ENCODE peak calls at places on chromosome 1, in four cellular contexts. R is K562, N is HepG2, Z is GM12878. K is an unnamed sample.

GRCh38 chr1:166544036-166544435 is 295.2 kb upstream of the POGK start:
- DNase-seq in R (no peak), Z (no peak), N (no peak), K (no peak)

GRCh38 chr1:205581321-205581980 is 50.4 kb downstream of the ELK4 start:
- DNase-seq in N (no peak), Z (no peak), R (no peak), K (peak)

GRCh38 chr1:159925713-159926066 is 383 bp upstream of the TAGLN2 start:
- DNase-seq in R (peak), Z (no peak), N (no peak), K (no peak)

GRCh38 chr1:209805875-209806760 is at the start of gene IRF6:
- DNase-seq in Z (no peak), R (peak), N (no peak), K (peak)

GRCh38 chr1:231934797-231935196 is 308.2 kb downstream of the DISC1 start:
- DNase-seq in Z (no peak), N (peak), R (no peak), K (no peak)

GRCh38 chr1:180527270-180527669 is 24.9 kb upstream of the ACBD6 start:
- DNase-seq in Z (no peak), R (peak), N (peak), K (no peak)

GRCh38 chr1:9589144-9589718 is 520 bp downstream of the TMEM201 start:
- DNase-seq in Z (no peak), R (no peak), N (no peak), K (no peak)

GRCh38 chr1:31372961-31373896 is at the start of gene FABP3:
- DNase-seq in R (peak), N (peak), Z (no peak), K (peak)

GRCh38 chr1:42223036-42223435 is 58.5 kb upstream of the GUCA2A start:
- DNase-seq in N (no peak), Z (no peak), R (no peak), K (no peak)

GRCh38 chr1:205577874-205578658 is 53.7 kb downstream of the ELK4 start:
- DNase-seq in Z (no peak), R (no peak), N (no peak), K (no peak)

GRCh38 chr1:37282763-37283162 is 191.6 kb upstream of the ZC3H12A start:
- DNase-seq in R (no peak), Z (no peak), N (no peak), K (no peak)

GRCh38 chr1:21239181-21239580 is 51.1 kb downstream of the ECE1 start:
- DNase-seq in R (no peak), Z (no peak), N (no peak), K (no peak)

GRCh38 chr1:159752135-159752580 is 28.6 kb upstream of the DUSP23 start:
- DNase-seq in R (no peak), Z (no peak), N (peak), K (no peak)

GRCh38 chr1:20348326-20348910 is 57.7 kb downstream of the VWA5B1 start:
- DNase-seq in N (no peak), R (no peak), Z (no peak), K (no peak)

GRCh38 chr1:208475951-208476824 is 232.0 kb upstream of the PLXNA2 start:
- DNase-seq in Z (no peak), N (peak), R (no peak), K (peak)

GRCh38 chr1:190949932-190950331 is 472.3 kb upstream of the BRINP3 start:
- DNase-seq in Z (no peak), R (no peak), N (peak), K (no peak)

GRCh38 chr1:69258842-69259241 is 308.9 kb upstream of the LRRC7 start:
- DNase-seq in R (no peak), N (no peak), Z (no peak), K (no peak)

GRCh38 chr1:153533689-153534201 is 2.0 kb downstream of the S100A6 start:
- DNase-seq in Z (no peak), R (peak), N (peak), K (no peak)

GRCh38 chr1:41537257-41537656 is 52.8 kb upstream of the EDN2 start:
- DNase-seq in Z (no peak), R (no peak), N (no peak), K (no peak)

GRCh38 chr1:183896466-183897026 is 91.6 kb downstream of the RGL1 start:
- DNase-seq in N (no peak), R (no peak), Z (no peak), K (no peak)

GRCh38 chr1:219155140-219155539 is 18.5 kb upstream of the LYPLAL1 start:
- DNase-seq in N (no peak), R (peak), Z (no peak), K (no peak)

GRCh38 chr1:55987491-55988255 is 591.7 kb downstream of the PLPP3 start:
- DNase-seq in N (no peak), R (no peak), Z (no peak), K (no peak)

GRCh38 chr1:26020941-26021646 is 481 bp upstream of the EXTL1 start:
- DNase-seq in R (no peak), Z (no peak), N (no peak), K (no peak)

GRCh38 chr1:36400825-36401601 is 3.3 kb upstream of the LSM10 start:
- DNase-seq in R (peak), Z (no peak), N (peak), K (peak)

GRCh38 chr1:2966940-2967725 is 54.1 kb upstream of the ACTRT2 start:
- DNase-seq in Z (no peak), R (no peak), N (no peak), K (no peak)

GRCh38 chr1:178540646-178541045 is 27.7 kb downstream of the TEX35 start:
- DNase-seq in R (no peak), Z (no peak), N (no peak), K (no peak)

GRCh38 chr1:113391643-113392271 is 1.4 kb downstream of the MAGI3 start:
- DNase-seq in N (peak), Z (no peak), R (no peak), K (no peak)

GRCh38 chr1:160373696-160374095 is 6.8 kb downstream of the NHLH1 start:
- DNase-seq in R (no peak), N (no peak), Z (no peak), K (no peak)

GRCh38 chr1:10103193-10103592 is 70.4 kb downstream of the UBE4B start:
- DNase-seq in R (no peak), N (no peak), Z (no peak), K (no peak)

GRCh38 chr1:212684511-212685090 is 15.0 kb downstream of the BATF3 start:
- DNase-seq in N (no peak), R (no peak), Z (no peak), K (no peak)

GRCh38 chr1:174726167-174726879 is 273.4 kb upstream of the CACYBP start:
- DNase-seq in R (no peak), Z (no peak), N (peak), K (no peak)

GRCh38 chr1:162087574-162087973 is 18.1 kb downstream of the NOS1AP start:
- DNase-seq in N (no peak), R (no peak), Z (no peak), K (no peak)

GRCh38 chr1:107196973-107197562 is 56.2 kb downstream of the NTNG1 start:
- DNase-seq in Z (peak), R (peak), N (peak), K (peak)

GRCh38 chr1:107202007-107202406 is 61.2 kb downstream of the NTNG1 start:
- DNase-seq in Z (no peak), N (no peak), R (no peak), K (no peak)

GRCh38 chr1:107195476-107195875 is 54.6 kb downstream of the NTNG1 start:
- DNase-seq in R (no peak), Z (no peak), N (no peak), K (peak)

DNA sequence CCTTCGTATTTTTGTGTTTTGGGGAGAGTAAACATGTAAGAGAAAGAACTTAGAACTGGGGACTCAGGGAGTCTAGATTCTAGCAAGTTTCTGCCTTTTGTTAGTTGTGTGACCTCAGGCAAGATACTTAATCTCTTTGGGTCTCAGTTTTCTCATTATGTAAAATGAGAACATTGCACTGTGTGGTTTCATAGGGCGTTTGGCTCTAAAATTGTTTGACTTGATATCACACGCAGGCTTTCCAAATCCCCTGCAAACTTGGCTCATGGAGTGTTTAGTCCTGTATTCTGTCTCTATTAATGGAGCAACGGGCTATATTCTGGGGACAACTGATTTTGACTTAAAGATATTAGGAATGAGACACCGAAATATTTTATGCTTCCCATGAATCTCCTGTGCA is 57.7 kb downstream of the NTNG1 start:
- DNase-seq in Z (no peak), N (no peak), R (no peak), K (no peak)
- TF ChIP-seq CBFB in Z (no peak), N (no peak), R (no peak), K (no peak)

GRCh38 chr1:192705510-192705909 is 69.6 kb downstream of the RGS13 start:
- DNase-seq in R (no peak), N (no peak), Z (no peak), K (no peak)

GRCh38 chr1:192703283-192704206 is 67.6 kb downstream of the RGS13 start:
- DNase-seq in N (no peak), R (no peak), Z (peak), K (no peak)

GRCh38 chr1:192700834-192701271 is 64.9 kb downstream of the RGS13 start:
- DNase-seq in R (no peak), Z (no peak), N (peak), K (no peak)

GRCh38 chr1:192698731-192699130 is 62.8 kb downstream of the RGS13 start:
- DNase-seq in N (peak), Z (no peak), R (no peak), K (no peak)

DNA sequence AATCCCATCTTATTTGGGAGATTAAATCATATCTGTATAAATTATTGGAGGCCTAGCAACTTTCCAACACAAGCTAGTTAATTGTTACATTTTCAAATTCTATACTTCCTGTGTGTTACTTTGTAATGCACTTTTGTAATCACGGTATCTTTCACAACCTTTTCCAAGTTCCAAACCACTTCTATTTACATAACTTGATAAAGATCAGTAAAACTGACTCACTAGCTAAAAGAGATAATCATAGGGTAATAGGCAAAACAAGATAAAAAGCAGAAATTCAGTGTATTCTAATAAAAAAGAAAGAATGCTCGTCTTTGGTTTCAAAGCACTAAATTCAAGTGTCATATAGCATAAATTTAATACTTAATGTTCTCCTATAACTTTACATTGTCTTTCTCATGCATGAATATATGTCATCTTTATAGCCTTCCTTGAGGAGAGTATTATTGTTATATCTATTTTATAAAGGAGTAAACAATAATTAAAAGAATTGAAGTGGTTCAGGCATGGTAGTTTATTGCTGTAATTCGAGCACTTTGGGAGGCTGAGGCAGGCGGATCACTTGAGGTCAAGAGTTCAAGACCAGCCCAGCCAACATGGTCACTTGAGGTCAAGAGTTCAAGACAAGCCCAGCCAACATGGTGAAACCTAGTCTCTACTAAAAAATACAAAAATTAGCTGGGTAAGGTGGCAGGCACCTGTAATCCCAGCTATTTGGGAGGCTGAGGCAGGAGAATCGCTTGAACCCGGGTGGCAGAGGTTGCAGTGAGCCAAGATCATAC is 66.5 kb downstream of the RGS13 start:
- DNase-seq in N (peak), Z (no peak), R (no peak), K (no peak)
- TF ChIP-seq CBFB in N (no peak), Z (no peak), R (no peak), K (no peak)

DNA sequence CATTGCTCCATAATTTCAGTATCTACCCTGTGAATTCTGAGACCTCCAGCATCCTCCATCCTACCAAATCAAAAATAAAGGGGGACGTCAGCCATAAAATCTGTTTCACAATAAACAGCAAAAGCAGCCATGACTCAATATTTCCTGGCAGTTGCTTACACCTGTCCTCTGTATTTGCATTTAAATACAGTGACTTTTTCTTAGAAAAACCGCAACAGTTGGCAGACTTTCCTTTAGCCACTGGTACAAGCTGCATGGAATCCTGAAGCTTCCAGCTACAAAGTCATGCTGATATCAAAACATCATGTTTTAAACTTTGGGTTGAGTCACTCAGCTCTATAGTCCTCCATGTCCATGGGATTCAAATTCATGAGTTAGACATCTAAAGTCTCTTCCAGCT is 278.0 kb upstream of the KAZN start:
- DNase-seq in N (no peak), R (no peak), Z (no peak), K (no peak)
- TF ChIP-seq CBFB in N (no peak), R (no peak), Z (no peak), K (no peak)

GRCh38 chr1:110361856-110362255 is 22.7 kb downstream of the RBM15 start:
- DNase-seq in R (no peak), Z (no peak), N (no peak), K (no peak)
- TF ChIP-seq CBFB in R (no peak), Z (no peak), N (no peak), K (no peak)

GRCh38 chr1:78319603-78320002 is 171.2 kb upstream of the PTGFR start:
- DNase-seq in Z (no peak), R (no peak), N (no peak), K (no peak)

GRCh38 chr1:78323311-78323710 is 167.5 kb upstream of the PTGFR start:
- DNase-seq in Z (no peak), N (no peak), R (no peak), K (no peak)

DNA sequence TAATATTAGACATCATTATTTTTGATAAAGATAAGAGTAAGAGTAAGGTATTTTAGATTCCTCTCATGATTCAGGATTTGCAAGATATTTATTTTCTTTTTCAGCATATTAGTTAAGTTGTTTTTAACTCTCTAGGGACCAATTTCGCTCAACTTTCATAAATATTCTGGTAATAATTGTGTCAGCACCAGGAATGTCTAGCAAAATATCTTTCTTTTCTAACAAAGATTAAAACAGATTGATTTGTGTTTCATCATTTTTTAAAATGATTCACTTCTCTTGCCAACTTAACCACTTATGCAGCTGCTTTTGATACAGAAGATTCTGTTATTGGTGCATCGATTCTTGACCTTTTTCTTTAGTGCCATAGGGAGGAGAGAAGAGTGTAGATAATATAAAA is 172.8 kb upstream of the PTGFR start:
- DNase-seq in R (no peak), N (no peak), Z (no peak), K (no peak)
- TF ChIP-seq CBFB in R (no peak), N (no peak), Z (no peak), K (no peak)

DNA sequence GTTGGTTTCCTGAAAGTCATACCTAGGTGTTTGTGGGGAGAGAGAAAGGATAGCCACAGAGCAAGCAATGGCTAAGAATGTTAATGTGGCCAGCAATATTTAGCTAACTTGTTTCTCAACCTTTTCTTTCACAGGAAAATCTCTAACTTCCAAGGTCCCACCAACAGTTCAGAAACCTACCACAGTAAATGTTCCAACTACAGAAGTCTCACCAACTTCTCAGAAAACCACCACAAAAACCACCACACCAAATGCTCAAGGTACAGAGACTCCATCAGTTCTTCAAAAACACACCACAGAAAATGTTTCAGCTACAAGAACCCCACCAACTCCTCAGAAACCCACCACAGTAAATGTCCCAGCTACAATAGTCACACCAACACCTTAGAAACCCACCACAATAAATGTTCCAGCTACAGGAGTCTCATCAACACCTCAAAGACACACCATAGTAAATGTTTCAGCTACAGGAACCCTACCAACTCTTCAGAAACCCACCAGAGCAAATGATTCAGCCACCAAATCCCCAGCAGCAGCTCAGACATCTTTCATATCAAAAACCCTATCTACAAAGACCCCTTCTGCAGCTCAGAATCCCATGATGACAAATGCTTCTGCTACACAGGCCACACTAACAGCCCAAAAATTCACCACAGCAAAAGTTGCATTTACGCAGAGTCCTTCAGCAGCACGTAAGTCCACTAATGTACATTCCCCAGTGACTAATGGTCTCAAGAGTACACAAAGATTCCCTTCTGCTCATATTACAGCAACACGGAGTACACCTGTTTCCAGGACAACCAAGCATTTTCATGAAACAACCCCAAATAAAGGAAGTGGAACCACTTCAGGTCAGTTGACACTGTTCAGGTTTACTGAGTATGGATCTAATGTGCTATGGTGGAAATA is 15.3 kb downstream of the CD55 start:
- DNase-seq in R (no peak), Z (peak), N (peak), K (no peak)
- TF ChIP-seq CBFB in R (no peak), Z (no peak), N (no peak), K (no peak)

DNA sequence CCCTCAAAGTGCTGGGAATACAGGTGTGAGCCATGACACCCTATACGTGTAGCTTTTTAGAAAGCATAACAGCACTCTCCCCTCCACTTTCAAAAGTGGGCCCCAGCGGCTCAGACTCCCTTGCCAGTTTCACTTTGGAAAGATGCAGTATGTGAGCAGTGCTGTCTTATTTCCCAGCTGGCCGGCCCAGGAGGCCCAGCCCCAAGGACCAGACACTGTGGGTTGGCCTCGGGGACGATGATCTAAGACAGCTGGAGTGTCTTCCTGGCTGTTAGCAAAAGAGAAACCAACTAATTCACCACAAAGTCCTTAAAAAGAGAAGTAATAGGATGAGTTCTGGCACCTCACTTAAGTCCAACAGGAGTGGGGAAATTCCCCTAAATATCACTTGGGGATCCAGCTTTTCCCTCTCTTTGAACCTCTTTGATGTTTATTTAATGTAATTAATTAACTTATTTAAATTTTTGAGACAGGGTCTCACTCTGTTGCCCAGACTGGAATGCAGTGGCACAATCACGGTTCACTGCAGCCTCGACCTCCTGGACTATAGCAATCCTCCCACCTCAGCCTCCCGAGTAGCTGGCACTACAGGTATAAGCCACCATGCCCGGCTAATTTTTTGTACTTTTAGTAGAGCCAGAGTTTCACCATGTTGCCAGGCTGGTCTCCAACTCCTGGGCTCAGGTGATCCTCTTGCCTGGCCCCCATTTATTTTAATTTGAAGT is 17.6 kb upstream of the CLIC4 start:
- DNase-seq in R (no peak), N (no peak), Z (peak), K (no peak)
- TF ChIP-seq CBFB in R (no peak), N (no peak), Z (peak), K (no peak)

DNA sequence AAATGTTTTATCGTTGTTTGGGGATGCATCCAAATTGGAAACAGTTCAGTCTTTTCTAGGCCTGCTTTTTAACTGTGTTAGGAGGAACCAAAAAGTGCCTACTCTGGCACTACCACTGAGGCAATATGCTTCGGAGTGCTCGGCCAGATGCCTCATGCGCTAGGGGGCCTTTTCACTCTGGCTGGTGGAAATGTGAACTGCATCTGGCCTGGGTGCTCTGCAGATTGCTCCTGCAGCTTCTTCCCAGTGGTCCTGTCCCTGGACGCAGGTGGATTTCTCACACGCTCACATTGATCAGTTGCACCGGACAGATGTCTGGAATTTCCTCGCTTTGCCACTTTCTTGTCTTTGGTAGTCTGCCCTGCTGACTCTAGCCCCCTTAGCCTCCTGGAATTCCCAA is 330.2 kb upstream of the FMN2 start:
- DNase-seq in N (no peak), R (no peak), Z (no peak), K (no peak)
- TF ChIP-seq CBFB in N (no peak), R (no peak), Z (no peak), K (no peak)